ENCODE peak calls at places on chromosomes 13 and 19, in nine cellular contexts. X, E, B, T, L, Y, V, J and C are unnamed samples.

GRCh38 chr19:35785087-35785627 is 9.8 kb downstream of the ARHGAP33 start:
- DNase-seq in X (no peak), E (no peak), B (no peak), T (no peak), L (no peak), Y (no peak), V (no peak), J (no peak), C (no peak)

GRCh38 chr19:49084206-49085019 is 838 bp upstream of the SNRNP70 start:
- DNase-seq in X (no peak), E (no peak), B (no peak), T (no peak), L (no peak), Y (no peak), V (no peak), J (no peak), C (no peak)

GRCh38 chr19:2848625-2849024 is 7.3 kb downstream of the ZNF555 start:
- DNase-seq in X (no peak), E (no peak), B (no peak), T (no peak), L (peak; percentile 41), Y (no peak), V (no peak), J (no peak), C (no peak)

GRCh38 chr19:10580979-10581631 is 6.0 kb downstream of the AP1M2 start:
- DNase-seq in X (peak; percentile 86), E (peak; percentile 89), B (peak; percentile 89), T (peak; percentile 87), L (peak; percentile 90), Y (peak; percentile 84), V (peak; percentile 98), J (peak; percentile 73), C (no peak)

GRCh38 chr13:38024431-38024830 is 154.9 kb upstream of the TRPC4 start:
- DNase-seq in X (no peak), E (no peak), B (no peak), T (no peak), L (no peak), Y (peak; percentile 51), V (no peak), J (no peak), C (no peak)

GRCh38 chr19:50906217-50906616 is 5.0 kb downstream of the KLK4 start:
- DNase-seq in X (peak; percentile 57), E (peak; percentile 50), B (peak; percentile 77), T (no peak), L (no peak), Y (no peak), V (peak; percentile 73), J (no peak), C (no peak)

GRCh38 chr19:6020166-6020967 is 42.4 kb upstream of the RANBP3 start:
- DNase-seq in X (peak; percentile 8), E (no peak), B (no peak), T (no peak), L (no peak), Y (no peak), V (peak; percentile 64), J (no peak), C (no peak)

GRCh38 chr13:76331948-76332712 is 554.1 kb downstream of the KCTD12 start:
- DNase-seq in X (no peak), E (no peak), B (no peak), T (no peak), L (peak; percentile 56), Y (peak; percentile 42), V (no peak), J (no peak), C (no peak)

GRCh38 chr19:4496304-4496703 is 22.0 kb downstream of the PLIN4 start:
- DNase-seq in X (no peak), E (no peak), B (no peak), T (no peak), L (no peak), Y (no peak), V (no peak), J (no peak), C (no peak)

GRCh38 chr13:78607409-78608253 is 4.3 kb upstream of the POU4F1 start:
- DNase-seq in X (peak; percentile 45), E (peak; percentile 23), B (peak; percentile 81), T (no peak), L (no peak), Y (no peak), V (no peak), J (no peak), C (no peak)

GRCh38 chr13:78608705-78609463 is 5.5 kb upstream of the POU4F1 start:
- DNase-seq in X (peak; percentile 60), E (peak; percentile 9), B (peak; percentile 39), T (no peak), L (no peak), Y (no peak), V (no peak), J (no peak), C (no peak)

GRCh38 chr13:78606471-78607408 is 3.4 kb upstream of the POU4F1 start:
- DNase-seq in X (no peak), E (peak; percentile 12), B (peak; percentile 36), T (no peak), L (no peak), Y (no peak), V (no peak), J (no peak), C (no peak)

GRCh38 chr13:78609464-78610205 is 6.3 kb upstream of the POU4F1 start:
- DNase-seq in X (peak; percentile 54), E (peak; percentile 48), B (peak; percentile 72), T (no peak), L (no peak), Y (no peak), V (no peak), J (no peak), C (no peak)

DNA sequence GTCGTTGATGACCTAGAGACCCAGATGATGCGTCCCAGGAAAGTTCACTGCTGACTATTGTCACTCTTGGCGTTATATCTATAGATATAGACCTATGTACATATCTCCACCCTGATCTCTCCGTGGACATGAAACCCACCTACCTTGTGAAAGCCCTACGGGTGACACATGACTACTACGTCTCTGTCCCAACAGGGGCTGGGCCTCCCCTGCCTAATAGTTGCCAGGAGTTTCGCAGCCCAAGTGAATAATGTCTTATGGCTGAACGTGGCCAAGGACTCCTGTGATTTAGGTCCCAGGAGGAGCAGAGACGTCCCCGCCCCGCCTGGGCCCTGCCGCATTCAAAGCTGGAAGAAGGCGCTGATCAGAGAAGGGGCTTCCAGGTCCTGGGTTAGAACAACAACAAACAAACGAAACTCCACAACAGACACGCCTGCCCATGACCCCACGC is 4.9 kb upstream of the POU4F1 start:
- DNase-seq in X (peak; percentile 42), E (peak; percentile 12), B (no peak), T (no peak), L (no peak), Y (no peak), V (no peak), J (no peak), C (no peak)
- H3K27me3 ChIP-seq in X (peaks cover 69% of the 10 kb centered on the region), E (peaks cover 75% of the 10 kb centered on the region), B (peaks cover 80% of the 10 kb centered on the region), T (peaks cover 6% of the 10 kb centered on the region), L (peaks cover 77% of the 10 kb centered on the region), Y (peaks cover 76% of the 10 kb centered on the region), V (no peaks in the 10 kb centered on the region), J (peaks cover 60% of the 10 kb centered on the region), C (peaks cover 79% of the 10 kb centered on the region)

GRCh38 chr19:596263-596655 is 6.6 kb downstream of the HCN2 start:
- DNase-seq in X (peak; percentile 31), E (no peak), B (no peak), T (no peak), L (no peak), Y (no peak), V (no peak), J (no peak), C (no peak)
- H3K4me2 ChIP-seq in X (no peak overlapping the region), E (no peak overlapping the region), B (no peak overlapping the region), T (no peak overlapping the region), L (no peak overlapping the region), Y (no peak overlapping the region), V (no peak overlapping the region), J (no peak overlapping the region), C (no peak overlapping the region)

DNA sequence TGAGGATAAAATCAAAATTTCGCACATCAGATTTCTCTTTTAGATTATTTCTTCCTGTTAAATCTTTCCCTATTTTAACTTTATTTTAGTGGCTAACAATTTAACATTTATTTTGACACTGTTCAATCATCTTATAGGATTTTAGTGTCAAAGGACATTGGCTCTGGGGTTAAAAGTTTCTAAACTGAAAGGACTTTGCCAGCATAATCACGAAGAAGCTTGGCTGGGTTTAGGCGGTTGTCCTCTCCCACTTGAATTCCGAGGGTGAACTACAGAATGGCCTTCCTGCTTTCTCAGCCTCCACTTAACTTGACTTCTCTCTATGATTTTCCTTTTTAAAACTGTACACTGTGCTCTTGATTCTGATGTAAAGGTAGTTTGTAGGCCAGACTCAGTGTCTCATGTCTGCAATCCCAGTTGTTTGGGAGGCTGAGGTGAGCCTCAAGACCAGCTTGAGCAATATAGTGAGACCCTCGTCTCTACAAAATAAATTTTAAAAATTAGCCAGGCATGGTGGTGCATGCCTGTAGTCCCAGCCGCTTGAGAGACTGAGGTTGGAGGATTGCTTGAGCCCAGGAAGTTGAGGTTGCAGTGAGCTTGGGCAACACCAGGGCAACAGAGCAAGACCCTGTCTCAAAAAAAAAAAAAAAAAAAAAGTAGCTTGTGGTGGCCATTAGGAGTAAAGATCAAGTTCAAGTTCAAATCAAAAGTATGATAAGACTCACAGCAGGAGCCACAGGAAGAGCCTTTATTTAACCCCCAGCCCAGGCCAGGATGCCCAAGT is 54.8 kb upstream of the KATNAL1 start:
- DNase-seq in X (no peak), E (no peak), B (no peak), T (no peak), L (no peak), Y (no peak), V (no peak), J (no peak), C (no peak)
- H3K27ac ChIP-seq in X (no peak overlapping the region), E (no peak overlapping the region), B (no peak overlapping the region), T (no peak overlapping the region), L (no peak overlapping the region), Y (no peak overlapping the region), V (no peak overlapping the region), J (no peak overlapping the region), C (no peak overlapping the region)

DNA sequence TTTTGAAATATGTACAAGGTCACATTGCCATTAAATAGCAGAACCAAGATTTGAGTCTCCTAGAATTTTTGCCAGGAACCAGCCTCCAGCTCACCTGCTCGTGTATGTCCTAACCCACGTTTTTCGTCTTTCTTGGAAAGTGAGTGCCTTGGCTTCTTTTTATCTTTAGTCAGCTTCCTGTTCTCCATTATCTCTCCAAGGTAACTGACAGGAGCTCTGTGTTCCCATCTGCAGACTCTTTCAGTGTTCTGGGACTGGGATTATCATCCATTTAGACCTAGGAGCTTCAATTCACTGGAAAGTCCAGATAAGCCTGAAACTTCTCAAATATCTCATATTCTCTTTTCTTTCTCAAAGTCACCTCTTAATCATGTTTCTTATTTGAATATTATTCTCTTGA is 193.7 kb downstream of the ZIC5 start:
- DNase-seq in X (no peak), E (no peak), B (no peak), T (no peak), L (no peak), Y (no peak), V (no peak), J (no peak), C (no peak)
- H3K27me3 ChIP-seq in X (no peaks in the 10 kb centered on the region), E (no peaks in the 10 kb centered on the region), B (no peaks in the 10 kb centered on the region), T (no peaks in the 10 kb centered on the region), L (no peaks in the 10 kb centered on the region), Y (no peaks in the 10 kb centered on the region), V (no peaks in the 10 kb centered on the region), J (no peaks in the 10 kb centered on the region), C (no peaks in the 10 kb centered on the region)